ENCODE peak calls at places on chromosomes 1 and 21, in five cellular contexts. One of them, this sample, is unnamed.

GRCh38 chr1:115337633-115338456 is at the start of gene NGF:
- DNase-seq in right atrium auricular region: peak
- DNase-seq in WERI-Rb-1: peak
- DNase-seq in upper lobe of right lung: peak
- DNase-seq in colonic mucosa: no peak
- DNase-seq in this sample: no peak

GRCh38 chr1:198443374-198444233 is 96.9 kb downstream of the ATP6V1G3 start:
- DNase-seq in upper lobe of right lung: no peak
- DNase-seq in right atrium auricular region: no peak
- DNase-seq in WERI-Rb-1: no peak
- DNase-seq in colonic mucosa: no peak
- DNase-seq in this sample: no peak

GRCh38 chr1:12448746-12449177 is 169.2 kb downstream of the DHRS3 start:
- DNase-seq in upper lobe of right lung: no peak
- DNase-seq in right atrium auricular region: no peak
- DNase-seq in WERI-Rb-1: peak
- DNase-seq in colonic mucosa: no peak
- DNase-seq in this sample: no peak

GRCh38 chr21:35995522-35996088 is 64.7 kb downstream of the SETD4 start:
- DNase-seq in WERI-Rb-1: no peak
- DNase-seq in right atrium auricular region: no peak
- DNase-seq in upper lobe of right lung: no peak
- DNase-seq in colonic mucosa: no peak
- DNase-seq in this sample: no peak

GRCh38 chr1:100287162-100287561 is 21.1 kb downstream of the RTCA start:
- DNase-seq in colonic mucosa: no peak
- DNase-seq in WERI-Rb-1: no peak
- DNase-seq in right atrium auricular region: no peak
- DNase-seq in upper lobe of right lung: no peak
- DNase-seq in this sample: no peak

GRCh38 chr1:209435654-209436566 is 147.6 kb upstream of the CAMK1G start:
- DNase-seq in upper lobe of right lung: peak
- DNase-seq in colonic mucosa: peak
- DNase-seq in right atrium auricular region: peak
- DNase-seq in WERI-Rb-1: peak
- DNase-seq in this sample: no peak

GRCh38 chr1:155179107-155180031 is 5.7 kb downstream of the TRIM46 start:
- DNase-seq in WERI-Rb-1: peak
- DNase-seq in colonic mucosa: peak
- DNase-seq in upper lobe of right lung: peak
- DNase-seq in right atrium auricular region: no peak
- DNase-seq in this sample: peak

GRCh38 chr21:14414932-14415508 is 32.1 kb upstream of the HSPA13 start:
- DNase-seq in upper lobe of right lung: no peak
- DNase-seq in WERI-Rb-1: no peak
- DNase-seq in right atrium auricular region: no peak
- DNase-seq in colonic mucosa: no peak
- DNase-seq in this sample: no peak

GRCh38 chr1:155977607-155978324 is 581 bp downstream of the ARHGEF2 start:
- DNase-seq in upper lobe of right lung: peak
- DNase-seq in WERI-Rb-1: peak
- DNase-seq in right atrium auricular region: no peak
- DNase-seq in colonic mucosa: peak
- DNase-seq in this sample: no peak

GRCh38 chr21:35853321-35853922 is 206.9 kb downstream of the SETD4 start:
- DNase-seq in upper lobe of right lung: no peak
- DNase-seq in WERI-Rb-1: no peak
- DNase-seq in colonic mucosa: no peak
- DNase-seq in right atrium auricular region: no peak
- DNase-seq in this sample: no peak

GRCh38 chr1:25030674-25031589 is 100.9 kb upstream of the RUNX3 start:
- DNase-seq in WERI-Rb-1: no peak
- DNase-seq in colonic mucosa: no peak
- DNase-seq in upper lobe of right lung: no peak
- DNase-seq in right atrium auricular region: no peak
- DNase-seq in this sample: no peak

GRCh38 chr1:170967042-170967910 is 31.9 kb downstream of the MROH9 start:
- DNase-seq in WERI-Rb-1: no peak
- DNase-seq in colonic mucosa: no peak
- DNase-seq in right atrium auricular region: no peak
- DNase-seq in upper lobe of right lung: no peak
- DNase-seq in this sample: no peak

GRCh38 chr1:197184190-197184589 is 37.7 kb upstream of the ASPM start:
- DNase-seq in right atrium auricular region: no peak
- DNase-seq in WERI-Rb-1: no peak
- DNase-seq in colonic mucosa: no peak
- DNase-seq in upper lobe of right lung: no peak
- DNase-seq in this sample: no peak

GRCh38 chr1:236025836-236026235 is 39.1 kb downstream of the NID1 start:
- DNase-seq in upper lobe of right lung: no peak
- DNase-seq in right atrium auricular region: no peak
- DNase-seq in WERI-Rb-1: no peak
- DNase-seq in colonic mucosa: no peak
- DNase-seq in this sample: no peak

GRCh38 chr1:53413175-53414001 is 45.8 kb upstream of the DMRTB1 start:
- DNase-seq in WERI-Rb-1: no peak
- DNase-seq in colonic mucosa: no peak
- DNase-seq in upper lobe of right lung: no peak
- DNase-seq in right atrium auricular region: no peak
- DNase-seq in this sample: peak

GRCh38 chr1:52139817-52140540 is 1.9 kb upstream of the ZFYVE9 start:
- DNase-seq in right atrium auricular region: no peak
- DNase-seq in upper lobe of right lung: no peak
- DNase-seq in colonic mucosa: no peak
- DNase-seq in WERI-Rb-1: no peak
- DNase-seq in this sample: no peak

GRCh38 chr1:103197266-103197665 is 88.9 kb upstream of the COL11A1 start:
- DNase-seq in WERI-Rb-1: no peak
- DNase-seq in right atrium auricular region: no peak
- DNase-seq in colonic mucosa: no peak
- DNase-seq in upper lobe of right lung: no peak
- DNase-seq in this sample: no peak

GRCh38 chr1:186617860-186618780 is 62.1 kb downstream of the PTGS2 start:
- DNase-seq in right atrium auricular region: peak
- DNase-seq in WERI-Rb-1: no peak
- DNase-seq in upper lobe of right lung: peak
- DNase-seq in colonic mucosa: peak
- DNase-seq in this sample: no peak

GRCh38 chr1:245263701-245264100 is 108.9 kb downstream of the KIF26B start:
- DNase-seq in upper lobe of right lung: no peak
- DNase-seq in colonic mucosa: no peak
- DNase-seq in WERI-Rb-1: no peak
- DNase-seq in right atrium auricular region: no peak
- DNase-seq in this sample: no peak

GRCh38 chr1:118786454-118787155 is 201.5 kb downstream of the TBX15 start:
- DNase-seq in upper lobe of right lung: no peak
- DNase-seq in WERI-Rb-1: no peak
- DNase-seq in colonic mucosa: no peak
- DNase-seq in right atrium auricular region: no peak
- DNase-seq in this sample: no peak
- H3K4me3 ChIP-seq in upper lobe of right lung: no peak
- H3K4me3 ChIP-seq in WERI-Rb-1: no peak
- H3K4me3 ChIP-seq in colonic mucosa: no peak
- H3K4me3 ChIP-seq in right atrium auricular region: no peak
- H3K4me3 ChIP-seq in this sample: no peak

GRCh38 chr1:31984419-31985347 is 29.0 kb upstream of the KHDRBS1 start:
- DNase-seq in colonic mucosa: no peak
- DNase-seq in WERI-Rb-1: no peak
- DNase-seq in right atrium auricular region: no peak
- DNase-seq in upper lobe of right lung: no peak
- DNase-seq in this sample: no peak
- H3K27ac ChIP-seq in colonic mucosa: no peak
- H3K27ac ChIP-seq in WERI-Rb-1: no peak
- H3K27ac ChIP-seq in right atrium auricular region: no peak
- H3K27ac ChIP-seq in upper lobe of right lung: peak
- H3K27ac ChIP-seq in this sample: no peak

GRCh38 chr1:70415882-70416281 is 4.8 kb downstream of the CTH start:
- DNase-seq in right atrium auricular region: no peak
- DNase-seq in upper lobe of right lung: no peak
- DNase-seq in colonic mucosa: no peak
- DNase-seq in WERI-Rb-1: no peak
- DNase-seq in this sample: no peak

GRCh38 chr1:70409136-70409535 is 1.9 kb upstream of the CTH start:
- DNase-seq in right atrium auricular region: no peak
- DNase-seq in upper lobe of right lung: no peak
- DNase-seq in WERI-Rb-1: no peak
- DNase-seq in colonic mucosa: no peak
- DNase-seq in this sample: no peak

GRCh38 chr1:70405780-70406416 is 5.2 kb upstream of the CTH start:
- DNase-seq in colonic mucosa: no peak
- DNase-seq in WERI-Rb-1: no peak
- DNase-seq in upper lobe of right lung: no peak
- DNase-seq in right atrium auricular region: no peak
- DNase-seq in this sample: no peak

GRCh38 chr1:70410604-70411359 is at the start of gene CTH:
- DNase-seq in right atrium auricular region: peak
- DNase-seq in WERI-Rb-1: peak
- DNase-seq in colonic mucosa: peak
- DNase-seq in upper lobe of right lung: peak
- DNase-seq in this sample: no peak

DNA sequence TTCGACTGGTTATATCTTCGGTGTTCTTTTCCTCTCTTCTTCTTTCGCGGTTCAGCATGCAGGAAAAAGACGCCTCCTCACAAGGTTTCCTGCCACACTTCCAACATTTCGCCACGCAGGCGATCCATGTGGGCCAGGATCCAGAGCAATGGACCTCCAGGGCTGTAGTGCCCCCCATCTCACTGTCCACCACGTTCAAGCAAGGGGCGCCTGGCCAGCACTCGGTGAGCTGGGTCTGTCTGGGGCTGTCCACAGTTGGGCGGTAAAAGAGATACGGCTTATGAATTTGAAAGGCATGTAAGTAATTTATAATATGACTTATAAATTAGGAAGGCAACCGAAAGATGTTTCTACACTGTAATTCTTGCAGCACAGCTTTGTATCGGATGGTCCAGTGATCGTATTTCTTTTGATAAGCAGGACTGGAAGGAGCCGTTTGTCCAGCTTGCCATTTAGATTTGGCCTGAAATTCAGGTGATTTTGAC is 334 bp downstream of the CTH start:
- DNase-seq in colonic mucosa: no peak
- DNase-seq in upper lobe of right lung: no peak
- DNase-seq in right atrium auricular region: no peak
- DNase-seq in WERI-Rb-1: no peak
- DNase-seq in this sample: peak
- TF ChIP-seq CTCF in colonic mucosa: no peak
- TF ChIP-seq CTCF in upper lobe of right lung: no peak
- TF ChIP-seq CTCF in right atrium auricular region: no peak
- TF ChIP-seq CTCF in WERI-Rb-1: no peak
- TF ChIP-seq CTCF in this sample: no peak

GRCh38 chr1:201495447-201496295 is 11.3 kb downstream of the CSRP1 start:
- DNase-seq in upper lobe of right lung: peak
- DNase-seq in WERI-Rb-1: peak
- DNase-seq in colonic mucosa: peak
- DNase-seq in right atrium auricular region: no peak
- DNase-seq in this sample: no peak
- H3K4me3 ChIP-seq in upper lobe of right lung: no peak
- H3K4me3 ChIP-seq in WERI-Rb-1: no peak
- H3K4me3 ChIP-seq in colonic mucosa: no peak
- H3K4me3 ChIP-seq in right atrium auricular region: no peak
- H3K4me3 ChIP-seq in this sample: peak

DNA sequence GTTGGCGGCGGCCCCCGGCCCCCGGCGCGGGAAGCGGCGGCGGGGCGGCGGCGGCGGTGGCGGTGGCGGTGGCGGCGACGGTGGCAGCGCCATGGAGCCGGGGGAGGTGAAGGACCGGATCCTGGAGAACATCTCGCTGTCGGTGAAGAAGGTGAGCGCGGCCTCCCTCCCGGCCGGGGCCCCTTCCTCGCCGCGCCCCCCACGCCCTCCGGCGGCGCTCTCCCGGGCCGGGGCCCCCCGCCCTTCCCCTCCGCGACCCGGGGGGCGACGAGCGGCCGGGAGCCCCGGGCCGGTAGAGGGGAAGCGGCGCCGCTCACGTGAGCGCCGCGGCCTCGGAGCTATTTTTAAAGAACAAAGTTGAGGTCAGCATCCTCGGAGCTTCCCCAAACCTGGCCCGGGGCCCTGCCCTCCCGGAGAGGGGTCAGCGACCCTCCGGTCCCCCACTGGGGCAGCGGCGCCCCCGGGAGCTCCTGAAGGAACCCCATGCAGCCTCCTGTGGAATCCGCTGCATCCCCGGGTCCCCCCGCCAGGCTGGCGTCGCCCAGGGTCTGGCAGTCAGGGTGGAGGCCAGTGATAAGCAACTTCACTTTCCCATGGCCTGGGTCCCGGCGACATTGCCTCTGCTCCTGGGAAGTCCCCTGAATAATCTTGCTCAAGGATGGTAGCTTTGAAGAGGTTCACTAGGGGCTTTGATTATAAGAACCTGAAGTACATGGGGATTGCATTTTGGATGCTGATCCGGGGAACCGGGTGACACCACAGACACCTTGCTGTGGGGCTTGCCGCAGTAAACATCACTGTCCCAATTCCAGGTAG is 556 bp downstream of the PLEKHM2 start:
- DNase-seq in right atrium auricular region: no peak
- DNase-seq in colonic mucosa: peak
- DNase-seq in WERI-Rb-1: peak
- DNase-seq in upper lobe of right lung: peak
- DNase-seq in this sample: no peak
- H3K27ac ChIP-seq in right atrium auricular region: peak
- H3K27ac ChIP-seq in colonic mucosa: peak
- H3K27ac ChIP-seq in WERI-Rb-1: peak
- H3K27ac ChIP-seq in upper lobe of right lung: peak
- H3K27ac ChIP-seq in this sample: peak

GRCh38 chr1:112264553-112264952 is 131.5 kb upstream of the CTTNBP2NL start:
- DNase-seq in colonic mucosa: no peak
- DNase-seq in upper lobe of right lung: no peak
- DNase-seq in right atrium auricular region: no peak
- DNase-seq in WERI-Rb-1: no peak
- DNase-seq in this sample: no peak

GRCh38 chr1:112265946-112266345 is 130.1 kb upstream of the CTTNBP2NL start:
- DNase-seq in WERI-Rb-1: no peak
- DNase-seq in colonic mucosa: no peak
- DNase-seq in upper lobe of right lung: no peak
- DNase-seq in right atrium auricular region: no peak
- DNase-seq in this sample: no peak

GRCh38 chr1:112264010-112264409 is 132.0 kb upstream of the CTTNBP2NL start:
- DNase-seq in upper lobe of right lung: no peak
- DNase-seq in WERI-Rb-1: no peak
- DNase-seq in right atrium auricular region: no peak
- DNase-seq in colonic mucosa: no peak
- DNase-seq in this sample: no peak

GRCh38 chr1:112262301-112262700 is 133.7 kb upstream of the CTTNBP2NL start:
- DNase-seq in WERI-Rb-1: no peak
- DNase-seq in colonic mucosa: no peak
- DNase-seq in upper lobe of right lung: no peak
- DNase-seq in right atrium auricular region: no peak
- DNase-seq in this sample: no peak

DNA sequence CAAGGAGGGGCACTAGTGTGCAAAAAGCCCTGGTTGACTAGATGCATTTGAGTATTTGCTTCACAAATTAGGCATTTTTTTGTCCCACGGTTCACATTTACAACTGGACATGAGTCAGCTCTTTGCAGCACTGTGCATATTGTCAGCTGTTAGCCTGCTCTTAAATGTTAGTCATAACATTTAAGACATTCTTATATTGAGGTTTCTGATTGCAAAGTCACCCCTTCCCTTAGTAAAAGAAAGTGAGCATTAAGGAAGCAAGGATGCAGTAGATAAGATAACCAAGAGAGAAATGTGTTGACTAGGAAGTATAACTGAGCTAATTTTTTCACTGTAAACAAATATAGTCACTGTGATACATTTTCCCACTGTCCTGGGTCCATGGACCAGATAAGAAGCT is 132.6 kb upstream of the CTTNBP2NL start:
- DNase-seq in right atrium auricular region: no peak
- DNase-seq in WERI-Rb-1: no peak
- DNase-seq in colonic mucosa: no peak
- DNase-seq in upper lobe of right lung: no peak
- DNase-seq in this sample: no peak
- TF ChIP-seq CTCF in right atrium auricular region: no peak
- TF ChIP-seq CTCF in WERI-Rb-1: no peak
- TF ChIP-seq CTCF in colonic mucosa: no peak
- TF ChIP-seq CTCF in upper lobe of right lung: no peak
- TF ChIP-seq CTCF in this sample: no peak

This sample was measured in vagina.